ENCODE peak calls at places on chromosomes 13 and 19, in five cellular contexts. C is posterior cingulate gyrus; S is activated T-cell treated with anti-CD3 and anti-CD28 coated beads, Interleukin-2, amount 50 U/mL, for 72 hours; Q is stimulated activated CD4-positive, alpha-beta T cell treated with anti-CD3 and anti-CD28 coated beads, Interleukin-2, amount 100 ng/mL, for 24 hours; N is brain pericyte. W is an unnamed sample.

GRCh38 chr19:57817976-57818375 is 3.3 kb upstream of the ZNF552 start:
- DNase-seq in C (no peak), S (no peak), Q (no peak), N (no peak), W (no peak)

GRCh38 chr19:20472854-20473253 is 92.7 kb downstream of the ZNF737 start:
- DNase-seq in C (no peak), S (no peak), Q (no peak), N (no peak), W (peak; percentile 22)

GRCh38 chr13:37134411-37135041 is 29.1 kb upstream of the CSNK1A1L start:
- DNase-seq in C (no peak), S (no peak), Q (no peak), N (peak; percentile 21), W (no peak)

GRCh38 chr13:33051632-33052031 is 35.4 kb downstream of the KL start:
- DNase-seq in C (no peak), S (no peak), Q (no peak), N (no peak), W (no peak)

GRCh38 chr19:13623686-13624405 is 117.6 kb upstream of the CACNA1A start:
- DNase-seq in C (no peak), S (no peak), Q (no peak), N (no peak), W (peak; percentile 27)

GRCh38 chr19:14479985-14480694 is 5.0 kb upstream of the PTGER1 start:
- DNase-seq in C (peak; percentile 94), S (peak; percentile 75), Q (peak; percentile 78), N (no peak), W (peak; percentile 89)

GRCh38 chr19:10927691-10928562 is 512 bp downstream of the YIPF2 start:
- DNase-seq in C (no peak), S (peak; percentile 15), Q (peak; percentile 11), N (no peak), W (no peak)

GRCh38 chr13:26037302-26037701 is 14.5 kb downstream of the SHISA2 start:
- DNase-seq in C (peak; percentile 89), S (peak; percentile 36), Q (peak; percentile 33), N (no peak), W (peak; percentile 92)

GRCh38 chr19:925087-925911 is 536 bp upstream of the ARID3A start:
- DNase-seq in C (peak; percentile 97), S (peak; percentile 83), Q (peak; percentile 79), N (no peak), W (peak; percentile 92)

GRCh38 chr13:48214519-48215121 is 18.4 kb upstream of the ITM2B start:
- DNase-seq in C (no peak), S (peak; percentile 42), Q (peak; percentile 7), N (no peak), W (no peak)

GRCh38 chr13:53124568-53125094 is 96.0 kb downstream of the OLFM4 start:
- DNase-seq in C (no peak), S (no peak), Q (no peak), N (no peak), W (no peak)

GRCh38 chr19:18672606-18673337 is 10.7 kb upstream of the CRTC1 start:
- DNase-seq in C (peak; percentile 75), S (no peak), Q (no peak), N (no peak), W (peak; percentile 59)

GRCh38 chr19:1026189-1027019 is at the start of gene CNN2:
- DNase-seq in C (no peak), S (peak; percentile 76), Q (peak; percentile 79), N (no peak), W (peak; percentile 93)

GRCh38 chr19:55014714-55015113 is 23.4 kb downstream of the GP6 start:
- DNase-seq in C (no peak), S (peak; percentile 9), Q (no peak), N (no peak), W (no peak)

GRCh38 chr19:15287496-15287895 is 44.8 kb downstream of the BRD4 start:
- DNase-seq in C (no peak), S (no peak), Q (no peak), N (no peak), W (no peak)

W was measured in GM23338.